ENCODE peak calls at places on chromosome 10, in nine cellular contexts. A, Q, H, U, K, W, Z, B and X are unnamed samples.
A peak's percentile ranks its signal among the peaks of the same experiment; 100 is the strongest.

GRCh38 chr10:80498833-80499671 is 38.6 kb upstream of the SH2D4B start:
- DNase-seq in W (peak; percentile 98), H (peak; percentile 96), U (peak; percentile 90), Q (peak; percentile 96), K (peak; percentile 97), Z (peak; percentile 99), B (peak; percentile 96), A (no peak), X (no peak)

GRCh38 chr10:23192741-23193434 is 776 bp downstream of the PTF1A start:
- DNase-seq in B (no peak), Z (no peak), A (no peak), K (no peak), Q (no peak), W (no peak), U (no peak), H (no peak), X (no peak)

GRCh38 chr10:114294549-114294948 is 55.5 kb downstream of the VWA2 start:
- DNase-seq in A (no peak), K (no peak), B (no peak), W (no peak), Q (no peak), Z (no peak), U (no peak), H (no peak), X (no peak)

GRCh38 chr10:59362991-59363390 is 642 bp upstream of the FAM13C start:
- DNase-seq in B (peak; percentile 57), A (no peak), H (peak; percentile 46), U (no peak), K (peak; percentile 33), W (peak; percentile 43), Q (peak; percentile 62), Z (peak; percentile 26), X (no peak)

GRCh38 chr10:10777723-10778122 is 239.9 kb upstream of the CELF2 start:
- DNase-seq in K (no peak), Z (no peak), Q (no peak), A (no peak), B (no peak), W (no peak), H (no peak), U (no peak), X (peak; percentile 25)

GRCh38 chr10:96377816-96378294 is 19.1 kb upstream of the OPALIN start:
- DNase-seq in Z (peak; percentile 50), W (no peak), Q (no peak), A (no peak), K (no peak), B (peak; percentile 83), U (no peak), H (peak; percentile 45), X (no peak)

GRCh38 chr10:73898730-73899400 is 12.1 kb upstream of the PLAU start:
- DNase-seq in Q (no peak), Z (no peak), K (peak; percentile 83), W (no peak), A (no peak), H (no peak), U (no peak), B (no peak), X (no peak)

GRCh38 chr10:34813626-34814227 is 1.4 kb downstream of the PARD3 start:
- DNase-seq in W (peak; percentile 61), Z (peak; percentile 62), U (no peak), B (peak; percentile 48), H (peak; percentile 45), Q (peak; percentile 53), A (no peak), K (peak; percentile 62), X (no peak)

GRCh38 chr10:43305881-43306280 is 39.0 kb upstream of the RASGEF1A start:
- DNase-seq in K (no peak), B (no peak), Z (no peak), Q (no peak), H (no peak), W (peak; percentile 77), A (no peak), U (no peak), X (no peak)

GRCh38 chr10:8069108-8069507 is 14.6 kb downstream of the GATA3 start:
- DNase-seq in Q (no peak), H (no peak), U (no peak), Z (no peak), W (no peak), A (no peak), B (no peak), K (no peak), X (no peak)

GRCh38 chr10:28991738-28992270 is 297.1 kb upstream of the LYZL1 start:
- DNase-seq in B (peak; percentile 55), K (peak; percentile 53), W (peak; percentile 69), H (peak; percentile 55), U (no peak), Q (no peak), A (peak; percentile 10), Z (peak; percentile 52), X (no peak)

GRCh38 chr10:123298583-123298982 is 144.4 kb downstream of the BUB3 start:
- DNase-seq in U (no peak), B (no peak), Z (no peak), Q (no peak), H (no peak), K (no peak), A (no peak), W (no peak), X (no peak)

GRCh38 chr10:79417266-79417665 is 28.2 kb downstream of the ZCCHC24 start:
- DNase-seq in Q (no peak), Z (no peak), U (no peak), W (no peak), B (no peak), A (no peak), K (no peak), H (no peak), X (no peak)

GRCh38 chr10:12597800-12598750 is 248.7 kb downstream of the CAMK1D start:
- DNase-seq in Z (no peak), H (no peak), U (no peak), B (peak; percentile 8), W (no peak), A (no peak), Q (no peak), K (no peak), X (no peak)

GRCh38 chr10:62266611-62267010 is 2.0 kb downstream of the RTKN2 start:
- DNase-seq in A (no peak), W (no peak), B (no peak), K (no peak), Q (no peak), Z (no peak), U (no peak), H (no peak), X (no peak)
- H3K4me3 ChIP-seq in A (no peak overlapping the region), W (no peak overlapping the region), B (no peak overlapping the region), K (no peak overlapping the region), Q (no peak overlapping the region), Z (no peak overlapping the region), U (no peak overlapping the region), H (no peak overlapping the region), X (no peak overlapping the region)

DNA sequence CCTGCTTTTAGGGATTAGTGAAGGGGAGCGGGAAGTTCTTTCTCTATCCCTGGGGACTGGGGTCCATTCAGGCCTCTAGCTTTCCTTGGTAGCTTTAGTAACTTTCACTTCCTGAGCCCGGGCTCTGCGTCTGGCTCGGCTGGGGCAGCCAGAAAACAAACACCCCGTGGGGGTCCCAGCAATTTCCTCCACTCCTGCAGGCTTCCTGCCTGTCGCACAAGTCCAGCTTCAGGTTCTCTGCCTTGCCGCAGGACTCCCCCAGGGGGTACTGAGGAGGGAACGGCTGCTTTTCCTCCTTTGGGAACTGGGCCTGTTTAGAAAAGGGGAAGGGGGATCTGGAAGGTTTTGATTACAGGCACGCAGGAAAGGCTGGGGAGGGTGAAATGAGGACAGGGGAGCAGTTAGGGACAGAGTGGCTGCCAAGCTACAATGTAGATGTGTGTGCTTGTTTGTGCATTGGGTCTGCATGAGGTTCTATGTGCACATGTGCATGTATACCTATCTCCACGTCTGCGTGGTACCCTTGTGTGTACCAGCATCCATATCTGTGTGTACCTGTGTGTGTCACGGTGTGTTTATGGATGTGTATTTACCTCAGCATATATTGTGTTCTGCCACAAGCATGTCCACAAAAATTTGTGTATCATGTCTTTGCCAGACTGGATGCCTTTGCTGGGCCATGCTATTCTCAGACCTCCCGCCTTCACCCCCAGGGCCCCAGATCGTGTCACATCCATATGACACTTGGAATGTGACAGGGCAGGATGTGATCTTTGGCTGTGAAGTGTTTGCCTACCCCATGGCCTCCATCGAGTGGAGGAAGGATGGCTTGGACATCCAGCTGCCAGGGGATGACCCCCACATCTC is 2.0 kb downstream of the KAZALD1 start:
- DNase-seq in U (no peak), A (no peak), Z (no peak), K (no peak), B (no peak), W (no peak), Q (no peak), H (no peak), X (no peak)
- H3K4me3 ChIP-seq in U (no peak overlapping the region), A (no peak overlapping the region), Z (peak overlapping the region; percentile 100), K (no peak overlapping the region), B (no peak overlapping the region), W (no peak overlapping the region), Q (no peak overlapping the region), H (no peak overlapping the region), X (no peak overlapping the region)

DNA sequence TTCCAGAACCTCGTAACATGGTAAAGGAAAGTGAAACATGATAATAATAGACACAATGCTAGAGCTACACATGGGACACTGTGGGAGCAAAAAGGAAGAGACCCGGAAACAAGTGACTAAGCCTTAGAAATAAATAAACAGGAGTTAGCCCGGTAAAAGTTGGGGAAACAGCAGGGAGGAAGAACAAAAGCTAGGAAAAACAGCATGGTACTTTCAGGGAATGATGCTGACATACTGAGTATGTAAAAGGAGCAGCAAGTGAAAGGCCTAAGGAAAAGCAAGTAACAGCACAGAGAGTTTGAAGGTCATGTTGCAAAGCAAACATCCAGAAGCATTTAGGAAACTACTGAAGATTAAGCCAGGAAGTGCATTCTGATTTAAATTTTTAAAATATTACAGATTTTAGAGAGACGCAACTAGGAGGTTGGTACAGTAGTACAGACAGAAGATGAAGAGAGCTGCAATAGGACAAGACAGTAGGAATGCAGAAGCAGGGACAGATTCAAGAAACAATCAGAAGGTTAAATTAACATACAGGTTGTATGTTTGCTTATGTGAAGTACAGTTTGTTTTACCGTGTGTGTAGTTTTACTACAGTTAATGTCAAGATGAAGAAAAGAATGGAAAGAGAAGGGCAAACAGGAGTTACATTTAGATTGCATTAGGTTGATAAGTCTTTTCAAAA is 63.7 kb downstream of the ARHGAP12 start:
- DNase-seq in Q (no peak), W (peak; percentile 55), A (no peak), K (peak; percentile 54), Z (no peak), H (peak; percentile 12), B (peak; percentile 58), U (no peak), X (no peak)
- H3K4me3 ChIP-seq in Q (no peak overlapping the region), W (no peak overlapping the region), A (no peak overlapping the region), K (peak overlapping the region; percentile 22), Z (peak overlapping the region; percentile 6), H (no peak overlapping the region), B (no peak overlapping the region), U (no peak overlapping the region), X (no peak overlapping the region)

DNA sequence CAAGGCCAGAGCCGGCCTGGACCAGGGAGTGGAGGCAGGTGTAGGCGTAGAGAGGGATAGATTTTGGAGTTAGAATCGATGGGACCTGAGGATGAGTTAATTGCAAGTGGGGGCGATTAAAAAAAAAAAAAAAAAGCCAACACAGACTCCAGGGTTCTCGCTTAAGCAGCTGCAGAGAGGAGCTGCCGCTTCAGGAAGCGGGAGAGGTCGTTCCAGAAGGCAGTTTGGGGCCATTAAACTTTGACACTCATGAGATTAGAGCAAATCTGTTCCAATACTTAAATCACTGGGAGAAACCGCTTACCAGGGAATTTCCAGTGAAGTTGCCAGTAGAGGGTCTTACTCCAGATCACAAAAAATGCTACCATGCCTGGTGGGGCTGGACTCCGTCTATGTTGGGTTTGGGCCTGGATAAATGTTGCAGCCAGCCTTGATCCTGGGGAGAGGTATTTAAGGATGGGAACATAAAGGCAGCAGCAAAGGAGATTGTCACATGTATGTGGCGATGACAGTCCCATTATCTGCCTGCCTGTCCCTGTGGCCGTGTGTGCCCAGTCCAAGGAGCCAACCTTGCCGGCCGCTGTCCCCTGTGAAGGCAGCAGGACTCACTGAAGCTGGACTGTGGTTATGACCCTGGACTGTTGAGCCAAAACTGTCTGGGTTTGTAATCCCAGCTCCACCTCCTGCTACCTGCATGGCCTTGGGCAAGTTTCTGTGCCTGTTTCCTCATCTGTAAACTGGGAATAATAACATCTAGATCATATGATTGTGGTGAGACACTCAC is 23.9 kb upstream of the GRID1 start:
- DNase-seq in A (no peak), Z (no peak), Q (no peak), H (no peak), U (no peak), K (no peak), B (no peak), W (no peak), X (no peak)
- H3K4me3 ChIP-seq in A (no peak overlapping the region), Z (no peak overlapping the region), Q (no peak overlapping the region), H (no peak overlapping the region), U (no peak overlapping the region), K (no peak overlapping the region), B (no peak overlapping the region), W (no peak overlapping the region), X (no peak overlapping the region)